ENCODE peak calls at places on chromosomes 4 and X, in five cellular contexts. C is A673; K is keratinocyte; W is CD4-positive, alpha-beta T cell; I is A549. Q is an unnamed sample.

GRCh38 chr4:81785338-81785737 is 313.6 kb upstream of the RASGEF1B start:
- DNase-seq in C (no peak), K (no peak), W (no peak), I (no peak), Q (no peak)

GRCh38 chrX:86604620-86605019 is 456.4 kb downstream of the DACH2 start:
- DNase-seq in W (no peak), C (no peak), I (no peak), K (no peak), Q (no peak)

GRCh38 chrX:11113731-11114130 is 2.6 kb downstream of the HCCS start:
- DNase-seq in I (no peak), W (no peak), C (no peak), K (no peak), Q (no peak)

GRCh38 chr4:164012396-164013027 is 518.0 kb downstream of the TMA16 start:
- DNase-seq in W (peak), K (no peak), I (no peak), C (peak), Q (no peak)

GRCh38 chrX:69024931-69025330 is 140.3 kb downstream of the PJA1 start:
- DNase-seq in W (no peak), K (no peak), C (no peak), I (no peak), Q (no peak)

GRCh38 chr4:123997116-123997515 is 600.5 kb downstream of the SPRY1 start:
- DNase-seq in W (no peak), C (peak), I (no peak), K (no peak), Q (no peak)

GRCh38 chr4:17667653-17668201 is 53.3 kb downstream of the MED28 start:
- DNase-seq in W (no peak), K (no peak), I (no peak), C (no peak), Q (no peak)

GRCh38 chr4:11626046-11626445 is 197.4 kb upstream of the HS3ST1 start:
- DNase-seq in I (no peak), C (no peak), K (peak), W (no peak), Q (peak)

GRCh38 chr4:101689220-101689619 is 101.3 kb upstream of the BANK1 start:
- DNase-seq in C (no peak), W (no peak), I (no peak), K (no peak), Q (no peak)

GRCh38 chrX:85922821-85923220 is 124.5 kb downstream of the CHM start:
- DNase-seq in C (no peak), W (no peak), I (no peak), K (no peak), Q (peak)

GRCh38 chrX:150099316-150099715 is 161.0 kb upstream of the EOLA2 start:
- DNase-seq in K (no peak), C (no peak), I (no peak), W (no peak), Q (no peak)

GRCh38 chr4:17511041-17511949 is 595 bp downstream of the QDPR start:
- DNase-seq in W (peak), C (peak), I (peak), K (no peak), Q (no peak)

GRCh38 chrX:28590394-28590793 is 3.1 kb downstream of the IL1RAPL1 start:
- DNase-seq in I (no peak), C (no peak), W (no peak), K (no peak), Q (no peak)

GRCh38 chrX:154732421-154733071 is 18.3 kb downstream of the GAB3 start:
- DNase-seq in K (no peak), W (no peak), C (no peak), I (no peak), Q (no peak)

GRCh38 chrX:7147978-7148824 is at the start of gene PUDP:
- DNase-seq in I (peak), K (peak), W (peak), C (peak), Q (no peak)

GRCh38 chrX:132728296-132728695 is 230.1 kb downstream of the HS6ST2 start:
- DNase-seq in C (no peak), K (no peak), W (no peak), I (no peak), Q (no peak)

GRCh38 chrX:1618689-1619088 is 3.8 kb downstream of the ASMT start:
- DNase-seq in I (no peak), W (no peak), C (no peak), K (no peak), Q (no peak)

GRCh38 chr4:115851918-115852766 is 738.7 kb upstream of the NDST4 start:
- DNase-seq in W (no peak), I (no peak), C (peak), K (no peak), Q (peak)

GRCh38 chrX:112738347-112739033 is 58.8 kb upstream of the LHFPL1 start:
- DNase-seq in K (no peak), I (no peak), C (no peak), W (no peak), Q (no peak)

GRCh38 chr4:81084029-81084428 is 53.5 kb downstream of the BMP3 start:
- DNase-seq in C (no peak), W (no peak), K (no peak), I (no peak), Q (peak)

GRCh38 chrX:134949271-134949670 is 41.5 kb upstream of the SMIM10 start:
- DNase-seq in W (no peak), I (peak), K (no peak), C (no peak), Q (no peak)

GRCh38 chr4:128060620-128061565 is at the start of gene LARP1B:
- DNase-seq in K (no peak), W (peak), C (peak), I (peak), Q (peak)

GRCh38 chrX:2766921-2767320 is 15.1 kb downstream of the XG start:
- DNase-seq in K (no peak), C (no peak), I (no peak), W (no peak), Q (no peak)

DNA sequence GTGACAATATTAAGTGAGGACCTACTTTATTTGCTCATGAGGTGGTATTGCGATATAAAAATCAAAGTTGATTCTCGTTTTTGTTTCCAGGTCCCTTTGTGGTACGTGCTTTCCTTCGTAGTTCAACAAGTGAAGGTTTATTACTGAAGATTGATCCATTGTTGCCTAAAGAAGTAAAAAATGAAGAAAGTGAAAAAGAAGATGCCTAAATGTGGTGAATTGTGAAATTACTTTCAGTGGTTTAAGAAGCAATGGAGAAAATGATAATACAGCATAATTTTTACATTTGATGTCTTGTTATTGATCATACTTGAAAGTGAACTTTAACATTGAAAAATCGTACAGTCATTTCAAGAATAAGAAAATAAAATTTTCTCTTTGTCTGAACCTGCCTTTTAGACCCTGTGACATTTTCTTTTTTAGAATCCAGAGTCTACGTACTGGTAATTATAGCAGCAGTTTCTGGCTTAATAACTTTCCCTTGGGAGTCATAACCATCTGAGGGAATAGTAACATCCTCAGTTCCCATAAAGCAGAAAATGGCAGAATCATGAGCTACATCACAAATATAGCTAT is 89.9 kb downstream of the MRPL1 start:
- DNase-seq in W (no peak), C (no peak), K (no peak), I (no peak), Q (no peak)
- H3K27ac ChIP-seq in W (no peak), C (no peak), K (no peak), I (no peak), Q (no peak)

GRCh38 chr4:1624519-1624910 is 59.6 kb downstream of the FAM53A start:
- DNase-seq in K (no peak), C (no peak), I (no peak), W (no peak), Q (no peak)
- H3K27ac ChIP-seq in K (no peak), C (no peak), I (no peak), W (no peak), Q (no peak)

GRCh38 chr4:169116270-169116901 is 106.3 kb upstream of the CBR4 start:
- DNase-seq in I (no peak), W (no peak), C (no peak), K (peak), Q (peak)
- H3K27ac ChIP-seq in I (peak), W (no peak), C (no peak), K (peak), Q (peak)

GRCh38 chr4:182495111-182495510 is 251.9 kb downstream of the TENM3 start:
- DNase-seq in I (no peak), K (no peak), W (no peak), C (no peak), Q (no peak)

GRCh38 chr4:182495986-182496385 is 252.8 kb downstream of the TENM3 start:
- DNase-seq in W (no peak), C (no peak), I (no peak), K (no peak), Q (no peak)

GRCh38 chr4:182494103-182494502 is 250.9 kb downstream of the TENM3 start:
- DNase-seq in C (no peak), I (no peak), W (no peak), K (no peak), Q (no peak)

GRCh38 chr4:182492456-182492855 is 249.3 kb downstream of the TENM3 start:
- DNase-seq in C (peak), K (no peak), W (no peak), I (no peak), Q (no peak)

GRCh38 chr4:182493377-182493776 is 250.2 kb downstream of the TENM3 start:
- DNase-seq in C (no peak), W (no peak), I (no peak), K (no peak), Q (no peak)
- H3K27ac ChIP-seq in C (no peak), W (no peak), I (no peak), K (no peak), Q (no peak)

DNA sequence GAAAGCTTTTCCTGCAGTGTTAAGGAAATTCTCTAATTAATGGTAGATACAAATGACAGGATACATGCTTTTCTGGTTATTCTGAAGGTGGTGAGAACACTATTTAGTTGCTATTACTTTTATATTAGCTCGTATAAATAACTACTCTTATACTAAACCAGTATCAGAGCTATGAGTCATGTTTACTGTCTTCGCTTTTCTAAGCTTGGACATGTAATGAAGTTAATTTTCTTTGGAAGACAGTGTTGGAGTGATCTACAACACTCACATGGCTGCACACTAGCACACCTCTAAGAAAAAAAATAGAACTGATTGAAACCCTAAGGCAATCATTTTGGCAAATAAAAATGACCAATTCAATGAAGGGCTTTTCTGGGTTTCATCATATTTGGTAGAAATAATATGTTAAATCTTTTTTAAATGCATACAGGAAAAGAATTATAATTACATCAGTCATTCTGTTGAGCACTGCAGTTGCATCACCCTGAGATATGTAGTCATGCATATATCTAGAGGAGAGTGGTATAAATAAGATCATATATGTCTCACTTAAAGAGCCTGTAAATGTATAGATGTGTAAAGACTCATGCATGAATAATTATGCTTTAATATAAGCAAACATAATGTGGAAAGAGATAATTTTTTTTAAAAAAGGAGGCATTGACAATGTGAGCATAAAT is 351.8 kb downstream of the PCDH7 start:
- DNase-seq in I (no peak), W (no peak), K (no peak), C (peak), Q (no peak)
- H3K27ac ChIP-seq in I (no peak), W (no peak), K (no peak), C (peak), Q (peak)

DNA sequence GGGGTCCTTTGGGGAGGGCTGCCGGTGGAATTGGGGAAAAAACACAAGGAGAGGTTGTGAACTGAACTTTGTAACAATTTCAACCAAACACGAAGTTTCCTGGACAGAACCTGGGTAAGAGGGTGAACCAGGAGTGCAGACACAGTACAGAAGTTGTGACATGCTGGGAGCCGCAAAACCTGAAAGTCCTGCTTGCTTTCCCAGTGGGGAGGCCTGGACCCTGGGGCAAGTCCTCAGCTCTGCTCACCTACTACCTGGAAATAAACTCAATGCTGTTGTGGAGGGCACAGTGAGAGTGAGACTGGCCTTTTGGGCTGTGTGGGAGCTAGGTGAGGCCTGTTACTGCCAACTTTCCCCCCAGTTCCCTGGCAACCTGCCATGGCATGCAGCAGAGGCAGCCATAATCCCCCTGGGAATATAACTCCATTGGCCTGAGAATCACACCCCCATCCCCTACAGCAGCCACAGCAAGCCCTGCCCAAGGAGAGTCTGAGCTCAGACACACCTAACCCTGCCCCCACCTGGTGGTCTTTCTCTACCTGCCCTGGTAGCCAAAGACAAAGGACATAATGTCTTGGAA is 162.8 kb downstream of the THOC2 start:
- DNase-seq in I (no peak), W (no peak), K (no peak), C (no peak), Q (peak)
- H3K27ac ChIP-seq in I (no peak), W (no peak), K (no peak), C (no peak), Q (no peak)